ENCODE peak calls at places on chromosomes 6 and 20, in six cellular contexts. H is fibroblast of mammary gland, G is HFF-Myc, Q is HCT116, S is A549, W is kidney epithelial cell. D is an unnamed sample.

GRCh38 chr6:30100585-30101422 is 12.1 kb downstream of the TRIM31 start:
- DNase-seq in H (no peak), G (no peak), Q (no peak), S (no peak), W (no peak), D (no peak)

GRCh38 chr6:56652231-56652630 is 9.5 kb upstream of the DST start:
- DNase-seq in H (peak; percentile 32), G (no peak), Q (no peak), S (no peak), W (no peak), D (no peak)

GRCh38 chr6:1536526-1537429 is 72.9 kb upstream of the FOXC1 start:
- DNase-seq in H (no peak), G (no peak), Q (no peak), S (no peak), W (no peak), D (no peak)

GRCh38 chr6:89443658-89444057 is 10.7 kb downstream of the ANKRD6 start:
- DNase-seq in H (no peak), G (no peak), Q (no peak), S (no peak), W (peak; percentile 28), D (no peak)

GRCh38 chr20:61260905-61261304 is 8.8 kb downstream of the CDH4 start:
- DNase-seq in H (no peak), G (no peak), Q (no peak), S (no peak), W (no peak), D (no peak)

GRCh38 chr20:54019585-54019984 is 50.8 kb downstream of the BCAS1 start:
- DNase-seq in H (no peak), G (no peak), Q (no peak), S (no peak), W (no peak), D (no peak)

GRCh38 chr6:25954756-25955155 is 7.8 kb upstream of the TRIM38 start:
- DNase-seq in H (no peak), G (no peak), Q (no peak), S (no peak), W (no peak), D (no peak)

GRCh38 chr20:51800132-51800721 is 2.1 kb downstream of the SALL4 start:
- DNase-seq in H (peak; percentile 16), G (no peak), Q (peak; percentile 35), S (peak; percentile 62), W (no peak), D (no peak)

GRCh38 chr20:49779972-49780371 is 32.7 kb upstream of the SLC9A8 start:
- DNase-seq in H (no peak), G (no peak), Q (no peak), S (no peak), W (no peak), D (no peak)

GRCh38 chr6:133243723-133244122 is 2.6 kb downstream of the EYA4 start:
- DNase-seq in H (no peak), G (no peak), Q (no peak), S (no peak), W (no peak), D (no peak)

GRCh38 chr6:90383212-90383611 is 86.6 kb upstream of the BACH2 start:
- DNase-seq in H (no peak), G (no peak), Q (no peak), S (no peak), W (no peak), D (no peak)

GRCh38 chr20:57431539-57431835 is 40.3 kb downstream of the RBM38 start:
- DNase-seq in H (no peak), G (no peak), Q (no peak), S (no peak), W (no peak), D (no peak)

GRCh38 chr6:13763740-13764381 is 50.5 kb downstream of the MCUR1 start:
- DNase-seq in H (no peak), G (no peak), Q (no peak), S (no peak), W (no peak), D (no peak)

GRCh38 chr20:47529840-47530239 is 28.2 kb downstream of the NCOA3 start:
- DNase-seq in H (peak; percentile 19), G (no peak), Q (no peak), S (no peak), W (no peak), D (no peak)

GRCh38 chr6:760982-761955 is 68.3 kb upstream of the EXOC2 start:
- DNase-seq in H (no peak), G (no peak), Q (no peak), S (no peak), W (no peak), D (no peak)

GRCh38 chr6:36075656-36076055 is 48.0 kb downstream of the MAPK14 start:
- DNase-seq in H (no peak), G (no peak), Q (peak; percentile 6), S (peak; percentile 13), W (no peak), D (no peak)

GRCh38 chr6:137351890-137352289 is 132.7 kb upstream of the IFNGR1 start:
- DNase-seq in H (peak; percentile 43), G (no peak), Q (no peak), S (peak; percentile 34), W (no peak), D (no peak)

GRCh38 chr20:19802099-19802491 is 44.0 kb downstream of the RIN2 start:
- DNase-seq in H (no peak), G (no peak), Q (no peak), S (no peak), W (no peak), D (no peak)

GRCh38 chr20:19807901-19808300 is 49.8 kb downstream of the RIN2 start:
- DNase-seq in H (no peak), G (no peak), Q (no peak), S (no peak), W (no peak), D (no peak)

GRCh38 chr20:19799325-19799724 is 41.3 kb downstream of the RIN2 start:
- DNase-seq in H (no peak), G (no peak), Q (no peak), S (no peak), W (no peak), D (no peak)

GRCh38 chr20:19806806-19807691 is 49.0 kb downstream of the RIN2 start:
- DNase-seq in H (peak; percentile 51), G (no peak), Q (no peak), S (peak; percentile 32), W (no peak), D (no peak)

DNA sequence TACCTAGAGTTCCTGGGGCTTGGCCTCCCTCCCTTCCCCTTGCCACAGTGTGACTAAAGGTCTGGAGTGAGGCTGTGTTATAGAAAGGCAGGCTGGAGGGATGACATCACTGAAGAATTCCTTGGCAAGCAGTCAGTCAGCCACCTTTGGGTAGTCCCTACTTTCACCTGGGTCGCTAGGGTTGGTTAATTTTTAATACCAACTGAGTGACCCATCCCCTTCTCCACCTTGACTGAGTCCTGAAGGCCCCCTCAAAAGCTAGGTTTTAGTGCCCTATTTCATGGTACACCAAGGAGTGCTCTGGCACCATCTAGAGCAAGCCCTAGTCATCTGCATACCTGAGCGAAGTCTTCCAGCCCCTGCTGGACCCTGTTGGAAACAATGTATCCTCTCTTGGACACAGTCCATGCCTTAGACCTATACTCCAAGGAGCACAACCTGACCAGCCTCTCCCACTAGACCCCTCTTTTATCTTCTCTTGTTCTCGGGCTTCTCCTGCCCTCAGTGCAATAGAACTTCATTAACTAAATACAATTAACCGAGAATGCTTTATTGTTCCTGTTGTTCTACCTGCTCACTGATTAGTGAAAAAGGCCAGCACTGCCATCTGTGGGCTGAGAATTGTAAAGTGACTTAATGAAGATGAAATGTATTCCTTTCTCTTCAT is 44.6 kb downstream of the RIN2 start:
- DNase-seq in H (no peak), G (no peak), Q (peak; percentile 47), S (peak; percentile 76), W (peak; percentile 90), D (no peak)
- TF ChIP-seq CTCF in H (no peak), G (no peak), Q (peak; percentile 75), S (peak; percentile 44), W (peak; percentile 55), D (peak; percentile 20)

DNA sequence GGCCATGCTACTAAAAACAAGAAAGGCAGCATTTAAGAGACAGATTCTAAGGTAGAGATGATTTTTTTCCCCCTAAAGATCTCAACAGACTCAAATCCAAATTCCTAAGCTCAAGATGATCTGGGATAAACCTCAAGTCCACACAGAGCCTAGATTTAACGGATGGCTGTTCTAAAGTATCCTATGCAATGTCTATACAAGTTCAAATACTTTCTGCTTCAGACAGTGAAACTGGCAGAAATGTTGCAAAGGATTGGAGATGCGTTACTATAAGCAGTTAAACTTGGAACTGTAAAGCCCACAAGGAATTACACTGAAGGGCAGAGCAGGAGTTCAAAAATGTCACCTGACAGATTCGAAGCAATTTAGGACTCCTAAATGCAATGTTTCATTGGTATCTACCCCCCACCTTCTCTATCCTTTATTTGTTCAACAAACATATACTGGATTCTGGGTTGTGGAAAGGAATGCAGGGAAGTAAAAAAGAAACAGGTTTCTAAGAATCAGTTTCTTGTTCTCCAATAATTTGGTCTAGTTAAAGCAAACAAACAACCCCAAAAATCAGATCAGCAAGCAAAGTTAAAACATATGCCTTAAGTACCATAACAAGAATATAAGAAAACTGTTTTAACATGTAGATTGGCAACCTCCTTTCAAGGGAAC is 1.6 kb downstream of the DNAAF9 start:
- DNase-seq in H (peak; percentile 6), G (no peak), Q (no peak), S (no peak), W (no peak), D (no peak)
- H3K4me3 ChIP-seq in H (peak overlapping the region; percentile 91), G (peak overlapping the region; percentile 66), Q (no peak overlapping the region), S (peak overlapping the region; percentile 83), W (peak overlapping the region; percentile 84), D (peak overlapping the region; percentile 84)

DNA sequence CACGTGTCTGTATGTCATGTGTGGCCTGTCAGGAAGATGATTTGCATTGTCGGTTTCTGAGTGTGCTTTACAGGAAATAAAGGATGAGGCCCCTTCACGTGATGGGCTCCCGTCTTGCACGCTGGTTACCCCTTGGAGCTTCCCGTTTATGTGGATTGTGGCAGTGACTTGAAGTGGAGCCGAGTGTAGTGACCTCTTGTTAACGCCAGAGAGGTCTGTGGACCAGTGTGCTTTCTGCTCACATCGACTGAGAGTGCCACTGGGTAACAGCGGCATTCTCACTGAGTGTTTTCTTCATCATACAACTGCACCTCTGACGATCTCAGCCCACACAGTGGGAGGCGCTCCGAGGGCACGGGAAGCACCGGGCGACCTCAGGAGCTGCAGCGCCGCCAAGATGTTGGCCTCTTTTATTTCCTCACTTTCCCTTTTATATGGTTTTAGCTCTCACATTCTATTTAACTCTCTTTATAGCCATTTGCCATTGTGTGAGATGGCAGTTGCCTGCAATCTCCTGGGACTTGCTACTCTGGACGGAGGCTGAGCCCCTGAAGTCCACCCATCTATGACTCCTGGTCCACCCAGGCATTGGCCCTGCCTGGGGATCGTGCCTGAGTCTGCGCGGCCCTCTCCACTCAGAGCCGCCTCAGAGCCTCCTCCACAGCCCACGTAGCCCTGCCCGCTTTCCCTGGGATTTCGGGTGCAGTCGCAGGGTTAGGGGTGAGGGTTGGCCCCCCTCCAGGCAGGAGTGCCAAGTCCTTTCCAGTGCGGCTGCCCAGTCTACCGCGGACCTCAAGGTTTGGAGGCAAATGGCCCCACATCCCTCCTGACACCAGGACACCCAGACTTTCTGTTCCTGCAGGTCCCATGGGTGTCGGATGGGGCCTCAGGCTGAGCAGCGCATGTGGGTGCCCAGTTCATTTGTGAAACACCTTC is 238.9 kb downstream of the ERMARD start:
- DNase-seq in H (no peak), G (no peak), Q (no peak), S (no peak), W (no peak), D (no peak)
- TF ChIP-seq CTCF in H (no peak), G (no peak), Q (peak; percentile 28), S (no peak), W (no peak), D (no peak)

DNA sequence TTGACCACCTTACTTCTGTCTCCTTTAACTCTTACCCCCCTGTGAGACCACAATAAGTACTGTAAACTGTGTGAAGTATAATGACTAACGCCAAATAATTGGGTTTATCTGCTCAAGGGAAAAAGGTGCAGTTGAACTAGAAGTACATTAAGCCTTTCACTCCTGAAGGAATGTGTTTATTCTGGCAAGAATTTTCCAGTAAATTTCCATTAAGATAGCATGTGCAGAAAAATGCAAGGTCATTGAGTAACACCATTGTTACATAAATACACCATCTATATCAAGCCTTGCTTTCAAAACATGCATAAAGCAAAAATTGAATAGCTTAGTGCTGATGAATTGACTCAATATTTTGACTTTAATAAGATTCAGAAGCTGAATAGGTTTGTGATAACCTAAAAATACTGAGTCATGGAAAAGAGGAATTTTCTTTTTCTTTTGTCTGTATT is 65.4 kb downstream of the ARHGAP18 start:
- DNase-seq in H (peak; percentile 45), G (no peak), Q (peak; percentile 75), S (peak; percentile 59), W (no peak), D (peak; percentile 88)
- H3K4me3 ChIP-seq in H (no peak overlapping the region), G (no peak overlapping the region), Q (no peak overlapping the region), S (no peak overlapping the region), W (no peak overlapping the region), D (no peak overlapping the region)

D was measured in retinal pigment epithelial cell.